ENCODE peak calls at places on chromosomes 12 and 14, in ten cellular contexts. Q, K, B, T, L, E, X, G, F and N are unnamed samples.

GRCh38 chr14:58899317-58899713 is 261.6 kb downstream of the DACT1 start:
- DNase-seq in Q (no peak), K (peak), B (peak), T (peak), L (peak), E (peak), X (peak), G (no peak), F (peak), N (no peak)

GRCh38 chr12:5512585-5512970 is 80.7 kb downstream of the NTF3 start:
- DNase-seq in Q (no peak), K (no peak), B (no peak), T (no peak), L (no peak), E (no peak), X (no peak), G (no peak), F (no peak), N (no peak)

GRCh38 chr12:49232940-49233841 is 31.7 kb upstream of the TUBA1C start:
- DNase-seq in Q (peak), K (no peak), B (no peak), T (peak), L (peak), E (peak), X (no peak), G (no peak), F (peak), N (no peak)

GRCh38 chr14:92520102-92520651 is 6.6 kb downstream of the RIN3 start:
- DNase-seq in Q (no peak), K (no peak), B (no peak), T (no peak), L (no peak), E (no peak), X (no peak), G (no peak), F (no peak), N (no peak)

GRCh38 chr14:81396108-81396507 is 4.0 kb downstream of the STON2 start:
- DNase-seq in Q (no peak), K (no peak), B (peak), T (no peak), L (peak), E (no peak), X (peak), G (no peak), F (no peak), N (no peak)

GRCh38 chr14:58299665-58300202 is 1.4 kb downstream of the ARID4A start:
- DNase-seq in Q (no peak), K (no peak), B (peak), T (peak), L (no peak), E (no peak), X (peak), G (no peak), F (peak), N (no peak)

GRCh38 chr14:53458368-53458814 is 305.3 kb upstream of the DDHD1 start:
- DNase-seq in Q (no peak), K (peak), B (peak), T (peak), L (peak), E (peak), X (peak), G (peak), F (peak), N (no peak)

GRCh38 chr12:12788675-12789368 is 3.4 kb downstream of the APOLD1 start:
- DNase-seq in Q (no peak), K (no peak), B (peak), T (peak), L (peak), E (peak), X (peak), G (peak), F (peak), N (no peak)

GRCh38 chr12:91202390-91202789 is 19.8 kb upstream of the DCN start:
- DNase-seq in Q (no peak), K (no peak), B (no peak), T (no peak), L (no peak), E (no peak), X (no peak), G (no peak), F (no peak), N (no peak)

GRCh38 chr12:119375619-119376018 is 41.1 kb downstream of the CCDC60 start:
- DNase-seq in Q (no peak), K (no peak), B (no peak), T (no peak), L (no peak), E (no peak), X (no peak), G (no peak), F (no peak), N (no peak)

GRCh38 chr12:21809100-21809499 is 34.6 kb upstream of the KCNJ8 start:
- DNase-seq in Q (no peak), K (no peak), B (no peak), T (no peak), L (no peak), E (no peak), X (no peak), G (no peak), F (no peak), N (no peak)

GRCh38 chr14:93286212-93286890 is 46.5 kb downstream of the BTBD7 start:
- DNase-seq in Q (no peak), K (no peak), B (peak), T (peak), L (no peak), E (peak), X (no peak), G (no peak), F (no peak), N (no peak)

GRCh38 chr12:67651380-67651695 is 2.8 kb downstream of the DYRK2 start:
- DNase-seq in Q (no peak), K (no peak), B (peak), T (peak), L (peak), E (peak), X (peak), G (peak), F (peak), N (no peak)

GRCh38 chr12:85301054-85301453 is 21.0 kb downstream of the ALX1 start:
- DNase-seq in Q (no peak), K (no peak), B (no peak), T (no peak), L (no peak), E (no peak), X (no peak), G (no peak), F (no peak), N (no peak)

GRCh38 chr14:80770114-80770917 is 171.2 kb downstream of the CEP128 start:
- DNase-seq in Q (no peak), K (no peak), B (no peak), T (peak), L (no peak), E (no peak), X (no peak), G (no peak), F (no peak), N (no peak)

GRCh38 chr14:29144598-29144997 is 378.0 kb downstream of the FOXG1 start:
- DNase-seq in Q (no peak), K (no peak), B (peak), T (peak), L (peak), E (peak), X (peak), G (peak), F (peak), N (no peak)

GRCh38 chr12:97148941-97149559 is 242.0 kb downstream of the NEDD1 start:
- DNase-seq in Q (peak), K (no peak), B (peak), T (peak), L (peak), E (peak), X (peak), G (no peak), F (peak), N (no peak)

GRCh38 chr14:28754209-28754985 is 12.2 kb upstream of the FOXG1 start:
- DNase-seq in Q (no peak), K (no peak), B (peak), T (peak), L (peak), E (peak), X (peak), G (no peak), F (peak), N (no peak)

GRCh38 chr12:55915481-55915856 is 12.2 kb downstream of the PYM1 start:
- DNase-seq in Q (no peak), K (no peak), B (no peak), T (no peak), L (no peak), E (no peak), X (no peak), G (no peak), F (no peak), N (no peak)

GRCh38 chr12:133130808-133131128 is 341 bp downstream of the ZNF10 start:
- DNase-seq in Q (peak), K (no peak), B (peak), T (peak), L (no peak), E (no peak), X (no peak), G (no peak), F (no peak), N (no peak)

GRCh38 chr12:27333311-27334009 is 824 bp downstream of the BMAL2 start:
- DNase-seq in Q (peak), K (no peak), B (peak), T (peak), L (no peak), E (no peak), X (peak), G (no peak), F (no peak), N (no peak)

GRCh38 chr12:122917508-122918227 is 21.7 kb upstream of the VPS37B start:
- DNase-seq in Q (peak), K (no peak), B (peak), T (peak), L (peak), E (peak), X (peak), G (no peak), F (peak), N (peak)

GRCh38 chr12:11460343-11461023 is 65.1 kb upstream of the PRB2 start:
- DNase-seq in Q (no peak), K (peak), B (no peak), T (peak), L (no peak), E (no peak), X (peak), G (no peak), F (no peak), N (no peak)

GRCh38 chr14:90842726-90843125 is 26.5 kb upstream of the TTC7B start:
- DNase-seq in Q (no peak), K (no peak), B (no peak), T (no peak), L (no peak), E (peak), X (no peak), G (no peak), F (peak), N (peak)

GRCh38 chr14:105591052-105591451 is 64.7 kb downstream of the TMEM121 start:
- DNase-seq in Q (no peak), K (no peak), B (no peak), T (no peak), L (no peak), E (no peak), X (no peak), G (no peak), F (no peak), N (peak)

GRCh38 chr14:100165825-100166520 is 6.5 kb upstream of the DEGS2 start:
- DNase-seq in Q (no peak), K (no peak), B (no peak), T (no peak), L (no peak), E (no peak), X (no peak), G (no peak), F (no peak), N (peak)
- H3K4me3 ChIP-seq in Q (peak), K (no peak), B (no peak), T (no peak), L (no peak), E (no peak), X (no peak), G (no peak), F (no peak), N (no peak)

GRCh38 chr12:39959467-39959866 is 146.4 kb downstream of the SLC2A13 start:
- DNase-seq in Q (no peak), K (no peak), B (no peak), T (no peak), L (no peak), E (no peak), X (no peak), G (no peak), F (no peak), N (no peak)

GRCh38 chr12:39959016-39959415 is 146.9 kb downstream of the SLC2A13 start:
- DNase-seq in Q (no peak), K (no peak), B (no peak), T (no peak), L (no peak), E (no peak), X (no peak), G (no peak), F (no peak), N (no peak)

GRCh38 chr12:39958377-39958776 is 147.5 kb downstream of the SLC2A13 start:
- DNase-seq in Q (no peak), K (no peak), B (no peak), T (peak), L (no peak), E (peak), X (peak), G (no peak), F (peak), N (no peak)
- TF ChIP-seq CTCF in Q (no peak), K (peak), B (peak), T (peak), L (peak), E (peak), X (peak), G (no peak), F (peak), N (peak)

DNA sequence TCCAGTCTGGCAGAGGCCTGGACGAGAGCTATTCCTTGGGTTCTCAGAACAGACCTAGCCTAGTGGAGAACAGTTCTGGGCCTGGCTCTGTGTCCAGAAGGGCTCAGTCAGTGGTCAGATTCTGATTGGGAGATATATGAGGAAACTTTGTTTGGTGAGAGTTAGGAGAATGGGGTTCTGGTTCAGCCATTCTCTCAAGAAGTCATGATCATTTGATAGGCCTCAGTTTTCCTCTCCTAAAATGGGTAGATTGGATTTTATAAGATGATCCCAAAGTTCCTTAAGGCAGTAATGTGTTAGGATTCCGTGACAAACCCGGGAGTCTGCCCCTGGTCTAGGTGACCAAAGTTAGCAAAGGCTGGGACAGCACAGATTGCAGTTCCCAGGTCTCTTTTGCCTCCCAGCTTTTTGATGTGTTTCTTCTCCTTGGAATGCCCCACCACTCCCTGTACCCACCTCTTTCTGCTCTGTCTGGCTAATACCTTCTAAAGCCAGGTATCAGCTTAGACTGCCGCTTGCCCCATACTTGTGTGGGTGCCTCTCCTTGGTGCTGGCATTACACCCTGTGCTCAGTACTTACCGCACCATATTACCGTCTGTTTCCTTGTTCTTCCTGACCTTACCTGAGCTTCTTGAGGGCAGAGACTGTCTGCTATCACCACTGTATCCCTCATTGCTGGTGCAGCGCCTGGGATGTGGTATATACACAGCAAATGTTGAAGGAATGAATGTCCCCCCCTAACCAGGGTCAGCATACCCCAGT is 25.5 kb downstream of the SUSD6 start:
- DNase-seq in Q (no peak), K (no peak), B (no peak), T (no peak), L (no peak), E (no peak), X (no peak), G (no peak), F (no peak), N (no peak)
- H3K4me3 ChIP-seq in Q (no peak), K (no peak), B (no peak), T (no peak), L (no peak), E (no peak), X (no peak), G (no peak), F (no peak), N (no peak)

GRCh38 chr14:44962573-44963528 is 861 bp downstream of the TOGARAM1 start:
- DNase-seq in Q (peak), K (no peak), B (peak), T (peak), L (peak), E (peak), X (peak), G (peak), F (peak), N (peak)
- TF ChIP-seq CTCF in Q (no peak), K (no peak), B (peak), T (no peak), L (no peak), E (no peak), X (no peak), G (no peak), F (no peak), N (no peak)